ENCODE peak calls at places on chromosomes 5 and 9, in five cellular contexts. U is A549, N is HepG2, M is endothelial cell of umbilical vein, P is K562. L is an unnamed sample. For H3K9me3, the result is how much of the 10 kb centered on the place peaks cover.

GRCh38 chr5:29307498-29307897 is 1886.0 kb upstream of the CDH6 start:
- DNase-seq in U (no peak), N (no peak), M (no peak), P (no peak), L (no peak)

GRCh38 chr5:6859001-6859400 is 145.8 kb downstream of the TENT4A start:
- DNase-seq in U (no peak), N (no peak), M (no peak), P (no peak), L (no peak)

GRCh38 chr5:125064610-125065009 is 318.2 kb upstream of the ZNF608 start:
- DNase-seq in U (no peak), N (no peak), M (no peak), P (no peak), L (no peak)

GRCh38 chr9:133950206-133950915 is 41.8 kb downstream of the VAV2 start:
- DNase-seq in U (no peak), N (no peak), M (no peak), P (peak), L (no peak)

GRCh38 chr9:125393426-125393825 is 131.8 kb downstream of the GAPVD1 start:
- DNase-seq in U (no peak), N (no peak), M (no peak), P (no peak), L (peak)

GRCh38 chr9:99172129-99173091 is 49.3 kb downstream of the ALG2 start:
- DNase-seq in U (no peak), N (peak), M (no peak), P (no peak), L (no peak)

GRCh38 chr5:158152151-158152550 is 293.2 kb upstream of the CLINT1 start:
- DNase-seq in U (no peak), N (no peak), M (no peak), P (no peak), L (no peak)

GRCh38 chr9:1100945-1101344 is 50.8 kb downstream of the DMRT2 start:
- DNase-seq in U (no peak), N (peak), M (no peak), P (no peak), L (no peak)

GRCh38 chr9:74639112-74639511 is 142.0 kb downstream of the RORB start:
- DNase-seq in U (no peak), N (no peak), M (no peak), P (peak), L (no peak)

GRCh38 chr5:141084487-141084989 is 9.9 kb upstream of the PCDHB2 start:
- DNase-seq in U (peak), N (peak), M (peak), P (peak), L (no peak)

GRCh38 chr5:111830333-111830732 is 73.3 kb upstream of the NREP start:
- DNase-seq in U (no peak), N (no peak), M (peak), P (no peak), L (no peak)

GRCh38 chr5:3778945-3779344 is 183.3 kb downstream of the IRX1 start:
- DNase-seq in U (no peak), N (no peak), M (no peak), P (no peak), L (no peak)

GRCh38 chr9:89661956-89662717 is 57.3 kb downstream of the GADD45G start:
- DNase-seq in U (peak), N (peak), M (peak), P (peak), L (no peak)

GRCh38 chr5:141521244-141521781 is 32.4 kb downstream of the PCDHGC5 start:
- DNase-seq in U (peak), N (peak), M (peak), P (no peak), L (no peak)

GRCh38 chr5:163938595-163938994 is 433.2 kb downstream of the MAT2B start:
- DNase-seq in U (no peak), N (peak), M (no peak), P (no peak), L (no peak)

GRCh38 chr9:112789493-112789892 is 38.9 kb downstream of the SNX30 start:
- DNase-seq in U (no peak), N (no peak), M (no peak), P (no peak), L (no peak)

DNA sequence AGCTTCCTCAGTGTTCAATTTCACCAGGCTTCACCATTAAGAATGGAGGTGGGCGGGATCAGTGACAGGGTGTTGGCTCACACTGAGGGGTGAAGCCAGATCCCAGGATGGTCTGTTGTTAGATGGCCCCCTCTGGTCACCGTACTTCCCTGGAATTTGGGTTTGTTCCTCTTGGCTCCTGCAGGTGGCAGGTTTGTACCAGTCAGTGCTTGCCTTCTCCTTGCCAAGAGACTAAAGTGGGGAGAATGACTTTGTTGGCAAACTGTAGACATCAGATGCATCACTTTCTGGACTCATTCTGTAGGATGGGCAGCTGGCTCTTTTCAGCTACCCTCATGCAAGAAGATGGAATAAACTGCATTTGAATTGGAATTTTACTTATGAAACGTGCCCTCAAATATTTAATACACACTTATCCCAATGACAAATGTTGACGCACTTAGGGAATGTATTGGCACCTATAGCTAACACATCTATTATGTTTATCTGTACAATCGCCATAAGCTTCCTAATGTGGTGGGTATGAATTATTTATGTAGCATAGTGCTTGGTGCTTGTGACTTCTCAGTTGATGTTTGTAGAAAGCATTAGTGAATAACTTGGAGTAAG is 31.4 kb upstream of the ANKRD55 start:
- DNase-seq in U (peak), N (peak), M (no peak), P (peak), L (no peak)
- TF ChIP-seq MYC in U (no peak), N (no peak), M (no peak), P (no peak), L (no peak)

DNA sequence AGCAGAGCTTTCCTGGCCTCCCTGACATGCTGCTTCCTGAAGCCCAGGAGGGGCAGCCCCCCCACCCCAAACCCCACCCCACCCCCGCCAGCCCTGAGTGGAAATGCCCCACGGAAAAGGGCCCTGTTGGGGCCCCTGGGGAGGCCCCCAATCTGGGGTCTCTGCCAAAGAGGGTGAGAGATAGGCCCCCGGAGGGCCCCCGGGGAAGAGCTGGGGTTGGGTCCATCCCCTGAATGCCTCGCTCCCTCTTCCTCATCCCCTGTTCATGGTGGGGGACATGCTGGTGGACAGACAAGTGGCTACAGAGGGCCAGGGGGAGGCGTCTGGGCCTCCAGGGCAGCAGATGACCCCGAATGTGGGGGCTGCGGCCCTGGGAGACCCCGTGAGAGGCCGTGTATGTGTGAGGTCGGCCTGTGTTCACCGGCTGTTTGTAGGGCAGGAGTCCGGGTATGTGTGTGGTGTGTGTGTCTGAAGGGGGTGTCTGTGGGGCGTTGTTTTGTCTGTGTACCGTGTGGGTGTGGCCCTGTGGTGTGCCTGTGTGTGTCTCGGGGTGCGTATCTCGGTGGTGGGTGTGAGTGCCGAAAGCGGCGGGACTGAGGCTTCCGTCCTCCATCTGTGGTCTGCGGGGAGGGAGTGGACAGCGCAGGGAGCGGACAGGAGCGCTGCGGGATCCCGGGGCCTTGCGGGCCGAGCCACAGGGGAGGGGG is 11.3 kb downstream of the C9orf50 start:
- DNase-seq in U (peak), N (no peak), M (no peak), P (peak), L (no peak)
- TF ChIP-seq POLR2A in U (peak), N (no peak), M (no peak), P (no peak), L (no peak)

GRCh38 chr5:180274695-180275094 is 17.2 kb downstream of the MAPK9 start:
- DNase-seq in U (no peak), N (no peak), M (no peak), P (no peak), L (no peak)

GRCh38 chr5:180271205-180271604 is 20.7 kb downstream of the MAPK9 start:
- DNase-seq in U (no peak), N (no peak), M (no peak), P (no peak), L (no peak)
- H3K9me3 ChIP-seq in U (half or more), N (under half), M (under half), P (under half), L (under half)

DNA sequence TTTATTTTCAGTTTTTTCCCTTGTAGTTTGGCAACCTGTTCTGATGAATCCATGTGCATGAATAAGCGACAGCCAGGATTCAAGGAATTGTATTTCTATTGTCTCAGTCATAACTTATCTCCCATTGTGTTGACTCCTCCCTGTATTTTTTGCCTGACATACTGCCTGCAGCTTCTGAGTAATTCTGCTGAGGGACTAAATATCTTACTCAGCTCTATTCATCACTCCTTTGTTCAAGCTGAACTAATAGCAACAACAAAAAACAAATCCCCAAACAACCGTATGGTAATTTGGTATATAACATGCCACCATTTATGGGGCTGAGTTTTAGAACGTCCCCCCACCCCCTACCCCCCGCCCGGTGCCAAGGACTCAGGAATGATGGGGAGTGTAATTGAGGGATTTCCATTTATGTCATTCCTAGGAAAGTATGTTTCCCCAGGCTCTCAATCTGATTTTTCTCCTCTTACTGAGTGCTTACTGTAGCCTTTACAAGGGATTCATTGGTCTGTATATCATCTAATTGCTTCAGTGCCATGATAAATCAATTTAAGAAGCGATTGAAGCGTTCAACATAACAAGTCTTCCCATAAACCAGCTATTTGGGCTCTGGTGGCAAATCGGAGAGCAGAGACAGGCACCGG is 40.9 kb upstream of the HSD17B4 start:
- DNase-seq in U (no peak), N (no peak), M (peak), P (no peak), L (no peak)
- TF ChIP-seq MYC in U (no peak), N (no peak), M (no peak), P (no peak), L (no peak)

GRCh38 chr5:138337685-138338410 is at the start of gene FAM53C:
- DNase-seq in U (peak), N (peak), M (peak), P (no peak), L (peak)
- TF ChIP-seq POLR2A in U (peak), N (peak), M (peak), P (peak), L (peak)

GRCh38 chr5:45862763-45863162 is 166.6 kb upstream of the HCN1 start:
- DNase-seq in U (no peak), N (no peak), M (no peak), P (no peak), L (no peak)
- H3K9me3 ChIP-seq in U (under half), N (half or more), M (under half), P (under half), L (under half)

GRCh38 chr5:2326603-2327002 is 424.9 kb downstream of the IRX2 start:
- DNase-seq in U (no peak), N (no peak), M (no peak), P (no peak), L (no peak)
- TF ChIP-seq MYC in U (no peak), N (no peak), M (no peak), P (no peak), L (no peak)